ENCODE peak calls at places on chromosome 6, in five cellular contexts. D is activated T-cell treated with anti-CD3 and anti-CD28 coated beads, Interleukin-2, amount 50 U/mL, for 72 hours; R is BE2C; J is pons; G is hepatocyte. P is an unnamed sample.

GRCh38 chr6:83708970-83709747 is at the start of gene SNAP91:
- DNase-seq in G (peak), R (peak), J (peak), D (peak), P (no peak)

GRCh38 chr6:146526192-146526591 is 17.4 kb upstream of the RAB32 start:
- DNase-seq in D (no peak), J (no peak), R (no peak), G (no peak), P (no peak)

GRCh38 chr6:99514089-99514488 is 1.1 kb downstream of the USP45 start:
- DNase-seq in G (no peak), J (no peak), D (no peak), R (no peak), P (no peak)

GRCh38 chr6:74588094-74588493 is 617.8 kb downstream of the COL12A1 start:
- DNase-seq in G (no peak), R (no peak), D (no peak), J (no peak), P (no peak)

GRCh38 chr6:123855493-123855892 is 51.8 kb downstream of the NKAIN2 start:
- DNase-seq in R (no peak), G (no peak), D (no peak), J (no peak), P (no peak)

GRCh38 chr6:153599901-153600300 is 439.1 kb upstream of the OPRM1 start:
- DNase-seq in D (no peak), R (no peak), J (no peak), G (no peak), P (no peak)

GRCh38 chr6:44309092-44309491 is 4.1 kb downstream of the AARS2 start:
- DNase-seq in R (no peak), G (no peak), D (no peak), J (no peak), P (no peak)

GRCh38 chr6:140062042-140063041 is 687.9 kb upstream of the CITED2 start:
- DNase-seq in G (peak), R (peak), D (no peak), J (no peak), P (no peak)

GRCh38 chr6:160015778-160016684 is 47.1 kb downstream of the IGF2R start:
- DNase-seq in R (no peak), D (peak), J (no peak), G (no peak), P (no peak)

GRCh38 chr6:75117701-75118100 is 88.2 kb downstream of the COL12A1 start:
- DNase-seq in J (no peak), G (no peak), D (no peak), R (no peak), P (no peak)

GRCh38 chr6:130381459-130382380 is 15.9 kb downstream of the TMEM200A start:
- DNase-seq in J (no peak), G (no peak), R (no peak), D (peak), P (no peak)

GRCh38 chr6:155026366-155027045 is 31.4 kb downstream of the TIAM2 start:
- DNase-seq in J (no peak), G (peak), D (no peak), R (peak), P (no peak)